ENCODE peak calls at places on chromosomes 5 and 9, in five cellular contexts. P is effector CD4-positive, alpha-beta T cell; A is activated T-cell treated with anti-CD3 and anti-CD28 coated beads, Interleukin-2, amount 50 U/mL, for 1 hour; F is DMS79 treated with DMSO at 0.1 percent for 48 hours; O is kidney tubule cell. N is an unnamed sample.

GRCh38 chr5:174425964-174426290 is 298.5 kb upstream of the MSX2 start:
- DNase-seq in O (no peak), A (no peak), F (no peak), P (no peak), N (no peak)

GRCh38 chr9:1604942-1605560 is 410.1 kb upstream of the SMARCA2 start:
- DNase-seq in F (no peak), A (no peak), O (peak), P (no peak), N (no peak)

GRCh38 chr5:96753848-96754247 is 53.9 kb downstream of the ERAP1 start:
- DNase-seq in P (no peak), O (no peak), A (no peak), F (peak), N (no peak)

GRCh38 chr5:80894083-80894482 is 66.1 kb upstream of the RASGRF2 start:
- DNase-seq in P (no peak), F (no peak), O (no peak), A (no peak), N (no peak)

GRCh38 chr5:170572453-170572852 is 68.6 kb downstream of the KCNIP1 start:
- DNase-seq in A (no peak), O (peak), P (no peak), F (no peak), N (no peak)

GRCh38 chr9:129007035-129007765 is 20.9 kb downstream of the SH3GLB2 start:
- DNase-seq in A (no peak), F (no peak), P (no peak), O (no peak), N (no peak)

GRCh38 chr9:110952018-110952864 is 86.0 kb downstream of the LPAR1 start:
- DNase-seq in F (no peak), P (no peak), A (no peak), O (no peak), N (no peak)

GRCh38 chr5:40381676-40382363 is 297.9 kb upstream of the PTGER4 start:
- DNase-seq in O (peak), A (no peak), P (no peak), F (no peak), N (no peak)

GRCh38 chr5:36720688-36721087 is 114.3 kb downstream of the SLC1A3 start:
- DNase-seq in F (no peak), A (no peak), P (no peak), O (no peak), N (no peak)

N was measured in T follicular helper cell.